ENCODE peak calls at places on chromosomes 13 and 19, in six cellular contexts. One of them, this sample, is unnamed.

GRCh38 chr13:41668130-41668757 is 210.9 kb downstream of the RGCC start:
- DNase-seq in fibroblast of villous mesenchyme: peak
- DNase-seq in stomach: peak
- DNase-seq in AG04450: peak
- DNase-seq in HCT116: peak
- DNase-seq in IMR-90: peak
- DNase-seq in this sample: peak

GRCh38 chr13:89468081-89468480 is 1796.9 kb downstream of the SLITRK5 start:
- DNase-seq in fibroblast of villous mesenchyme: no peak
- DNase-seq in stomach: no peak
- DNase-seq in AG04450: no peak
- DNase-seq in HCT116: no peak
- DNase-seq in IMR-90: no peak
- DNase-seq in this sample: no peak

GRCh38 chr19:38251564-38252051 is 4.6 kb downstream of the PPP1R14A start:
- DNase-seq in fibroblast of villous mesenchyme: no peak
- DNase-seq in stomach: no peak
- DNase-seq in AG04450: no peak
- DNase-seq in HCT116: no peak
- DNase-seq in IMR-90: no peak
- DNase-seq in this sample: peak

GRCh38 chr13:73215807-73216206 is 157.0 kb downstream of the KLF5 start:
- DNase-seq in fibroblast of villous mesenchyme: peak
- DNase-seq in stomach: peak
- DNase-seq in AG04450: no peak
- DNase-seq in HCT116: no peak
- DNase-seq in IMR-90: peak
- DNase-seq in this sample: peak

GRCh38 chr13:112456138-112457056 is 80.2 kb downstream of the SPACA7 start:
- DNase-seq in fibroblast of villous mesenchyme: no peak
- DNase-seq in stomach: peak
- DNase-seq in AG04450: no peak
- DNase-seq in HCT116: no peak
- DNase-seq in IMR-90: no peak
- DNase-seq in this sample: no peak

GRCh38 chr13:23753523-23753922 is 135.7 kb downstream of the MIPEP start:
- DNase-seq in fibroblast of villous mesenchyme: peak
- DNase-seq in stomach: no peak
- DNase-seq in AG04450: no peak
- DNase-seq in HCT116: no peak
- DNase-seq in IMR-90: peak
- DNase-seq in this sample: no peak

GRCh38 chr19:2582984-2583956 is 107.3 kb downstream of the GADD45B start:
- DNase-seq in fibroblast of villous mesenchyme: no peak
- DNase-seq in stomach: no peak
- DNase-seq in AG04450: no peak
- DNase-seq in HCT116: no peak
- DNase-seq in IMR-90: no peak
- DNase-seq in this sample: peak

GRCh38 chr19:19224852-19225494 is 13.2 kb downstream of the NCAN start:
- DNase-seq in fibroblast of villous mesenchyme: peak
- DNase-seq in stomach: peak
- DNase-seq in AG04450: peak
- DNase-seq in HCT116: peak
- DNase-seq in IMR-90: peak
- DNase-seq in this sample: peak

GRCh38 chr19:4582980-4583842 is 23.7 kb upstream of the SEMA6B start:
- DNase-seq in fibroblast of villous mesenchyme: no peak
- DNase-seq in stomach: no peak
- DNase-seq in AG04450: no peak
- DNase-seq in HCT116: no peak
- DNase-seq in IMR-90: no peak
- DNase-seq in this sample: no peak

GRCh38 chr13:25827986-25828385 is 223.8 kb downstream of the SHISA2 start:
- DNase-seq in fibroblast of villous mesenchyme: no peak
- DNase-seq in stomach: no peak
- DNase-seq in AG04450: no peak
- DNase-seq in HCT116: no peak
- DNase-seq in IMR-90: no peak
- DNase-seq in this sample: no peak

GRCh38 chr19:19477705-19478383 is 37.5 kb downstream of the TSSK6 start:
- DNase-seq in fibroblast of villous mesenchyme: no peak
- DNase-seq in stomach: peak
- DNase-seq in AG04450: no peak
- DNase-seq in HCT116: no peak
- DNase-seq in IMR-90: no peak
- DNase-seq in this sample: no peak

GRCh38 chr13:112370311-112370710 is 5.8 kb upstream of the SPACA7 start:
- DNase-seq in fibroblast of villous mesenchyme: no peak
- DNase-seq in stomach: no peak
- DNase-seq in AG04450: no peak
- DNase-seq in HCT116: no peak
- DNase-seq in IMR-90: no peak
- DNase-seq in this sample: no peak

GRCh38 chr13:107234315-107234714 is 666.4 kb upstream of the ARGLU1 start:
- DNase-seq in fibroblast of villous mesenchyme: peak
- DNase-seq in stomach: no peak
- DNase-seq in AG04450: no peak
- DNase-seq in HCT116: no peak
- DNase-seq in IMR-90: no peak
- DNase-seq in this sample: no peak

GRCh38 chr13:33751151-33751550 is 66.8 kb upstream of the RFC3 start:
- DNase-seq in fibroblast of villous mesenchyme: peak
- DNase-seq in stomach: no peak
- DNase-seq in AG04450: no peak
- DNase-seq in HCT116: no peak
- DNase-seq in IMR-90: peak
- DNase-seq in this sample: peak

GRCh38 chr13:86974251-86974994 is 696.7 kb upstream of the SLITRK5 start:
- DNase-seq in fibroblast of villous mesenchyme: no peak
- DNase-seq in stomach: no peak
- DNase-seq in AG04450: no peak
- DNase-seq in HCT116: no peak
- DNase-seq in IMR-90: no peak
- DNase-seq in this sample: no peak

GRCh38 chr13:85379433-85379832 is 419.8 kb downstream of the SLITRK6 start:
- DNase-seq in fibroblast of villous mesenchyme: no peak
- DNase-seq in stomach: no peak
- DNase-seq in AG04450: no peak
- DNase-seq in HCT116: no peak
- DNase-seq in IMR-90: no peak
- DNase-seq in this sample: no peak

GRCh38 chr19:8145969-8146368 is 3.4 kb downstream of the FBN3 start:
- DNase-seq in fibroblast of villous mesenchyme: no peak
- DNase-seq in stomach: no peak
- DNase-seq in AG04450: no peak
- DNase-seq in HCT116: no peak
- DNase-seq in IMR-90: no peak
- DNase-seq in this sample: no peak

GRCh38 chr13:51101636-51102218 is 9.3 kb downstream of the C13orf42 start:
- DNase-seq in fibroblast of villous mesenchyme: no peak
- DNase-seq in stomach: no peak
- DNase-seq in AG04450: no peak
- DNase-seq in HCT116: no peak
- DNase-seq in IMR-90: no peak
- DNase-seq in this sample: no peak

GRCh38 chr13:74132768-74133656 is 1.2 kb downstream of the KLF12 start:
- DNase-seq in fibroblast of villous mesenchyme: peak
- DNase-seq in stomach: peak
- DNase-seq in AG04450: no peak
- DNase-seq in HCT116: no peak
- DNase-seq in IMR-90: peak
- DNase-seq in this sample: peak

GRCh38 chr19:3942790-3943409 is 10.0 kb downstream of the NMRK2 start:
- DNase-seq in fibroblast of villous mesenchyme: no peak
- DNase-seq in stomach: no peak
- DNase-seq in AG04450: no peak
- DNase-seq in HCT116: no peak
- DNase-seq in IMR-90: no peak
- DNase-seq in this sample: no peak

GRCh38 chr19:16320987-16321386 is 3.6 kb upstream of the KLF2 start:
- DNase-seq in fibroblast of villous mesenchyme: no peak
- DNase-seq in stomach: no peak
- DNase-seq in AG04450: no peak
- DNase-seq in HCT116: no peak
- DNase-seq in IMR-90: no peak
- DNase-seq in this sample: no peak

GRCh38 chr19:13842294-13843103 is 34.4 kb upstream of the NANOS3 start:
- DNase-seq in fibroblast of villous mesenchyme: peak
- DNase-seq in stomach: peak
- DNase-seq in AG04450: no peak
- DNase-seq in HCT116: no peak
- DNase-seq in IMR-90: peak
- DNase-seq in this sample: peak

GRCh38 chr13:109155301-109155761 is 525.9 kb downstream of the MYO16 start:
- DNase-seq in fibroblast of villous mesenchyme: peak
- DNase-seq in stomach: no peak
- DNase-seq in AG04450: no peak
- DNase-seq in HCT116: peak
- DNase-seq in IMR-90: peak
- DNase-seq in this sample: peak

DNA sequence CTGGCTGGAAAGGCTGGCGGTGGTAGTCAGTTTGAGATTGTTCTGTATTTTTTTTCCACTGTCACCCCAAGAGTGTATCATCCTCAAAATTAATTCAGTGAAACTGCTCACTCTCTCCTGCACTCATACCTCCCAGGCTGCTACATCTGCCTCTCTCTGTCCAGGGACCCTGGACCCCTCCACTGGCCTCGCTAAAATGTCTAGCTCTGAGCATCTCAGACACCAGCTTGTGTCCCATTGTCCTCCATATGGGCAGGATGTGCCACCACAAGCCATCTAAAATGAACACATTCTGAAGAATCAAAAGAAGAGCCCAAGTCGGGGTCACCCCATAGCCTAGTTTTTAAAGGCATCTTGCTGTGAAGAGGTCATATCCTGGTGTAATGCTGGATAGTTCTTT is 345.5 kb upstream of the TSHZ3 start:
- DNase-seq in fibroblast of villous mesenchyme: no peak
- DNase-seq in stomach: no peak
- DNase-seq in AG04450: no peak
- DNase-seq in HCT116: no peak
- DNase-seq in IMR-90: no peak
- DNase-seq in this sample: no peak
- H3K4me3 ChIP-seq in fibroblast of villous mesenchyme: no peak
- H3K4me3 ChIP-seq in stomach: no peak
- H3K4me3 ChIP-seq in AG04450: no peak
- H3K4me3 ChIP-seq in HCT116: no peak
- H3K4me3 ChIP-seq in IMR-90: no peak
- H3K4me3 ChIP-seq in this sample: no peak

DNA sequence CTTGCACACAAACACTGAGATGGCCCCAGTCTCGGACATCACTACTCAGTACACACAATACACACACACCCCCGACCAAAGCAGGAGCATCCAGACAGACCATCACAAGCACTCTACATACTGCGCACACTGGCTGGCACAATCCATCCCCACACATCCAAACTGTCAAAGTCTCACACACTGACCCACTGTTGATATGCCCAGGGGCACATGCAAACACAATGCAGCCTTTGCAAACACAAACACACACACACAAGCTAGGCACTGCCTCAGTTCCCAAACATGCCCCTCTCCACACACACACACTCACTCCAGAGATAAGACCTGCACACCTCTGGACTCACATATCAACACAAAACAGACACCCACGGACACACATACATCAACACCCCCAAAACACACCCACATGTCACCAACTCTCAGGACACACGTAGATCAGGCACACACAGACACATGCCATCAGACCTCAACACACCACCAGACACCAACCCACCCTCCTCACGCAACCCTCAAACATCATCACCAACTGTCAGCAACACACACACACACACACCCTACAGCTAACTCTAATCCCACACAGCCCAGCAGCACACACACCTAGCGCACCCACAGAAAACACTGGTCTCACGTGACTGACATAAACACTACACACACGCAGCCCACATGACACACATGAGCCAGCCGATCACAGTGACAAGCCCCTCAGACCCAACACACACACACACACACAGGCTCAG is 1.9 kb downstream of the BBC3 start:
- DNase-seq in fibroblast of villous mesenchyme: peak
- DNase-seq in stomach: no peak
- DNase-seq in AG04450: no peak
- DNase-seq in HCT116: no peak
- DNase-seq in IMR-90: peak
- DNase-seq in this sample: peak
- TF ChIP-seq CTCF in fibroblast of villous mesenchyme: no peak
- TF ChIP-seq CTCF in stomach: no peak
- TF ChIP-seq CTCF in AG04450: no peak
- TF ChIP-seq CTCF in HCT116: no peak
- TF ChIP-seq CTCF in IMR-90: no peak
- TF ChIP-seq CTCF in this sample: no peak

DNA sequence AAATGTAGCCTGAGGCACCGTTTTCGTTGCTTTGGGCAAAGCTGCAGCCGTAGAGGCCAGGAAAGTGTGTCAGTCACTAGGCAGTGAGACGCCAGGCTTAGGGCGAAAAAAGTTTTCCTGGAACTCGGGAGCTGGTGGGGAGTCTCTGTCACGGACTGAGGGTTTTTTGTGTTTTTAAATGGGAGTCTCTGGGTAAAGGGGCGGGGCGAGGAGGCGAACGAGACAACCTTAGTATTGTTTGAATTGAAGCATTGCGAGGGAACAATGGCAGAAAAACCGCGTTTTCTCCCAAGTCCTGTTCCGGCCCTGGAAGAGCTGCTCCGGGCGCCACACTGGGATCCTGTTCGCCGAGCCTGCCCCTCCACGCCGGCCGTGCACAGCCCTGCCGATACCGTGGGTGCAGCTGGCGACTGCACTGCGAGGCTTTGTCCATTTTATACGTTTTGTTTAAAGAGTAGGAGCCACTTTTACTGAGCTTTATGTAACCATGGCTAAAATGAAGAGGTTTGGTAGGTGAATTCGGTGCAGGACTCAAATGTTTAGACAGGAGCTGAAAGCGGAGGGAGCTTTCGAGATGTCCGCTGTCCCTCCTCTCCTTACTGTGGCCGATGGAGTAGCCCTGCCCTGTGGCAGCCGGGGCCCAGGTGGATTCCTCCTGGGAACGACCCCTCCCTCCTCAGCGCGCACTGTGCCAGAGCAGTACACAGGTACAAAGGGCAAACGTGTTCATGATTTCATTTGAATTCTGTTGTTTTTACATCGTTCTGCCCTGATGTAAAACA is 1.5 kb downstream of the COL4A2 start:
- DNase-seq in fibroblast of villous mesenchyme: peak
- DNase-seq in stomach: no peak
- DNase-seq in AG04450: no peak
- DNase-seq in HCT116: no peak
- DNase-seq in IMR-90: no peak
- DNase-seq in this sample: peak
- H3K4me3 ChIP-seq in fibroblast of villous mesenchyme: peak
- H3K4me3 ChIP-seq in stomach: peak
- H3K4me3 ChIP-seq in AG04450: peak
- H3K4me3 ChIP-seq in HCT116: no peak
- H3K4me3 ChIP-seq in IMR-90: peak
- H3K4me3 ChIP-seq in this sample: peak

DNA sequence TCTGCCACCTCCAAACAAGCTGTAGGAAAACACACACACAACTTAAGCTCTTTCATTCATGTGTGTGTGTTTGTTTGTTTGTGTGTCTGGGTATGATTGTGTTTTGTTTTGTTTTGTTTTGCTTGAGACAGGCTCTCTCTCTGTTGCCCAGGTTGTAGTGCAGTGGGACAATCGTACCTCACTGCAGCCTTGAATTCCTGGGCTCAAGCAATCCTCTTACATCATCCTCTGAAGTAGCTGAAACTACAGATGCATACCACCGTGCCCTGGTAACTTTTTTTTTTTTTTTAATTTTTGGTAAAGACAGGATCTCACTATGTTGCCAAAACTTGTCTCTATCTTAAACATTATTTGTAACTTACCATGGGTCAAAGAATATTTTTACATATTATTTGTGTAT is 431.7 kb downstream of the SLITRK1 start:
- DNase-seq in fibroblast of villous mesenchyme: no peak
- DNase-seq in stomach: no peak
- DNase-seq in AG04450: no peak
- DNase-seq in HCT116: no peak
- DNase-seq in IMR-90: no peak
- DNase-seq in this sample: peak
- TF ChIP-seq CTCF in fibroblast of villous mesenchyme: no peak
- TF ChIP-seq CTCF in stomach: no peak
- TF ChIP-seq CTCF in AG04450: no peak
- TF ChIP-seq CTCF in HCT116: no peak
- TF ChIP-seq CTCF in IMR-90: no peak
- TF ChIP-seq CTCF in this sample: no peak

This sample was measured in AG10803.